ENCODE peak calls at places on chromosomes 7 and 10, in five cellular contexts. C, R, K, E and J are unnamed samples.

GRCh38 chr10:95273393-95274312 is 17.1 kb downstream of the PDLIM1 start:
- DNase-seq in E (no peak), K (peak), R (no peak), C (no peak), J (peak)

GRCh38 chr7:157474685-157475084 is 137.9 kb downstream of the DNAJB6 start:
- DNase-seq in R (peak), E (no peak), C (peak), K (peak), J (peak)

GRCh38 chr10:101529207-101529606 is 58.9 kb downstream of the POLL start:
- DNase-seq in C (no peak), R (no peak), K (no peak), E (no peak), J (no peak)

GRCh38 chr7:55567495-55568070 is 4.7 kb downstream of the VOPP1 start:
- DNase-seq in C (no peak), K (no peak), E (no peak), R (no peak), J (no peak)

GRCh38 chr10:104548090-104548489 is 93.0 kb upstream of the SORCS3 start:
- DNase-seq in K (no peak), E (no peak), C (no peak), R (peak), J (peak)

GRCh38 chr10:94983555-94983954 is 45.1 kb downstream of the CYP2C9 start:
- DNase-seq in C (no peak), K (no peak), E (no peak), R (no peak), J (no peak)

GRCh38 chr10:121832647-121833046 is 95.2 kb downstream of the ATE1 start:
- DNase-seq in K (no peak), R (no peak), E (no peak), C (no peak), J (no peak)

GRCh38 chr10:129332476-129332875 is 134.6 kb upstream of the MGMT start:
- DNase-seq in E (no peak), K (no peak), R (peak), C (peak), J (peak)

GRCh38 chr10:15787426-15787825 is 67.7 kb upstream of the ITGA8 start:
- DNase-seq in K (no peak), E (no peak), C (no peak), R (no peak), J (no peak)

GRCh38 chr10:111756541-111757061 is 427.0 kb downstream of the GPAM start:
- DNase-seq in R (no peak), K (peak), E (no peak), C (peak), J (peak)

GRCh38 chr10:132522521-132523411 is 14.8 kb upstream of the INPP5A start:
- DNase-seq in C (no peak), E (no peak), R (no peak), K (no peak), J (no peak)

GRCh38 chr7:45647967-45648670 is 74.0 kb downstream of the ADCY1 start:
- DNase-seq in C (no peak), R (no peak), K (no peak), E (no peak), J (peak)

GRCh38 chr10:22619111-22619510 is 95.3 kb downstream of the PIP4K2A start:
- DNase-seq in C (no peak), R (no peak), K (no peak), E (no peak), J (no peak)

GRCh38 chr10:2111936-2112335 is 374.6 kb upstream of the ADARB2 start:
- DNase-seq in K (peak), R (no peak), E (no peak), C (no peak), J (no peak)

GRCh38 chr7:158313931-158314330 is 273.7 kb downstream of the PTPRN2 start:
- DNase-seq in K (no peak), C (no peak), E (no peak), R (no peak), J (no peak)

GRCh38 chr7:98323597-98324322 is 42.3 kb downstream of the BRI3 start:
- DNase-seq in E (no peak), K (no peak), C (no peak), R (no peak), J (peak)

GRCh38 chr7:154482863-154483262 is 430.7 kb downstream of the DPP6 start:
- DNase-seq in E (no peak), K (no peak), C (no peak), R (no peak), J (no peak)

GRCh38 chr7:119197172-119197871 is 972.8 kb downstream of the ANKRD7 start:
- DNase-seq in R (no peak), K (no peak), C (no peak), E (no peak), J (no peak)

GRCh38 chr7:131105294-131105802 is 222.3 kb upstream of the MKLN1 start:
- DNase-seq in K (no peak), C (no peak), E (no peak), R (no peak), J (no peak)

GRCh38 chr10:79052311-79053080 is 16.3 kb upstream of the ZMIZ1 start:
- DNase-seq in C (no peak), K (peak), R (peak), E (no peak), J (no peak)

GRCh38 chr7:70434376-70434775 is 697.6 kb upstream of the GALNT17 start:
- DNase-seq in E (no peak), C (no peak), K (no peak), R (no peak), J (no peak)

GRCh38 chr10:123521556-123521955 is 144.6 kb upstream of the GPR26 start:
- DNase-seq in R (no peak), K (no peak), E (no peak), C (no peak), J (no peak)

GRCh38 chr7:73737491-73738219 is 947 bp downstream of the ABHD11 start:
- DNase-seq in R (no peak), E (no peak), K (no peak), C (no peak), J (no peak)

GRCh38 chr10:121158988-121159579 is 307.9 kb downstream of the WDR11 start:
- DNase-seq in R (no peak), E (no peak), C (peak), K (peak), J (no peak)

GRCh38 chr7:46215987-46216567 is 295.0 kb upstream of the IGFBP3 start:
- DNase-seq in C (no peak), R (no peak), K (peak), E (no peak), J (peak)

GRCh38 chr10:87850742-87851205 is 12.6 kb downstream of the KLLN start:
- DNase-seq in R (peak), C (no peak), E (no peak), K (peak), J (no peak)

GRCh38 chr7:111192614-111193053 is 101.7 kb downstream of the LRRN3 start:
- DNase-seq in E (no peak), R (no peak), C (no peak), K (peak), J (no peak)

GRCh38 chr7:104328308-104328969 is at the start of gene LHFPL3:
- DNase-seq in K (no peak), C (no peak), R (no peak), E (no peak), J (no peak)

GRCh38 chr10:61902448-61903183 is 1.1 kb downstream of the ARID5B start:
- DNase-seq in K (peak), E (no peak), C (peak), R (peak), J (no peak)

GRCh38 chr10:122855745-122856144 is 10.1 kb upstream of the CUZD1 start:
- DNase-seq in K (no peak), R (no peak), E (no peak), C (no peak), J (no peak)

GRCh38 chr7:30908681-30909080 is 3.0 kb upstream of the AQP1 start:
- DNase-seq in C (no peak), R (no peak), E (no peak), K (no peak), J (peak)

GRCh38 chr7:87739306-87739705 is 111.1 kb downstream of the RUNDC3B start:
- DNase-seq in K (no peak), E (no peak), C (no peak), R (no peak), J (no peak)

GRCh38 chr10:71232089-71232998 is 20.0 kb downstream of the UNC5B start:
- DNase-seq in E (no peak), K (no peak), C (no peak), R (no peak), J (no peak)

GRCh38 chr7:126940723-126941307 is 311.9 kb downstream of the GRM8 start:
- DNase-seq in C (no peak), K (no peak), E (no peak), R (no peak), J (no peak)

GRCh38 chr10:28558923-28559508 is 26.1 kb downstream of the WAC start:
- DNase-seq in K (no peak), E (no peak), C (no peak), R (no peak), J (no peak)

GRCh38 chr10:132554991-132555647 is 17.5 kb downstream of the INPP5A start:
- DNase-seq in R (peak), C (no peak), E (no peak), K (no peak), J (no peak)

GRCh38 chr7:80719261-80719660 is 80.8 kb downstream of the CD36 start:
- DNase-seq in C (no peak), R (no peak), E (no peak), K (no peak), J (no peak)

GRCh38 chr7:97004931-97005763 is at the start of gene DLX6:
- DNase-seq in K (peak), R (no peak), C (no peak), E (no peak), J (peak)

DNA sequence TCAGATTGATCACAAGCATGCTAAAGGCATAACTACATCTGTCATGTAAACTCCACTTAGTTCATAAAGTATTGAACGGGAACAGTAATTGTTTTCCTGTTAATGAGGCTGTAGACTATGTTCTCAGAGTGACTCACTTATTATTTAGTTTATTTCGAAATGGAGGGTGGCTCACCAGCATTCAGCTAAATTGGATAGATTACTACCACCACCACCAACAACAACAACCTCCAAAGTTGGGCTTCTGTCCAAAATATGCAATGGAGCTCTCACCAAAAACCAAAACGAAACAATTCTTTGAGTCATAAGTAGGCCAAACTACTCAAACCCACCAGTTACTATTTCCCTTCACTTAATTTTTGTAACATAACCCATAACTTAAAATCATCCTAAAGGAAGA is 127.9 kb upstream of the NRBF2 start:
- DNase-seq in C (no peak), R (no peak), K (no peak), E (peak), J (no peak)
- TF ChIP-seq SRF in C (no peak), R (no peak), K (no peak), E (no peak), J (no peak)

DNA sequence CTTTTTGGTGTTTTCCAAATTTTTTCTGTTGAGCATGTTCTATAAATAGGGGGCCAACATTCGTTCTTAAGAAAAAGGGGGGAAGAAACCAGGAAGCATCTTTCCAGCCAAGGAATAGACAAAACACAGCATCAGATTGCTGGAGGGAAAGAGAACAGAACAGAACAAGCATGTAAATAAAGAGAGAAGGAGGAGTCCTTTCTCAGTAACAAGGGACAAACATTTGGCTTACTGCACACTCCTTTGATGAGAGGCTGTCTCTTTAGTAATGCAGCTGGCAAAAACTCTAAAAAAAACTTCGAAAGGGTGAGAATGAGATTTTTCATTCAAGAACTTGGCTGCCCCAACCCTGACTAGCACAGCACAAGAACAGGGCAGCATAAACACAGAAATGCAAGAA is 39.0 kb upstream of the IL6 start:
- DNase-seq in C (no peak), R (no peak), E (no peak), K (no peak), J (no peak)
- TF ChIP-seq CTCF in C (no peak), R (no peak), E (no peak), K (no peak), J (no peak)

GRCh38 chr7:128110641-128111365 is 79.6 kb upstream of the LRRC4 start:
- DNase-seq in E (no peak), K (no peak), C (no peak), R (no peak), J (no peak)

GRCh38 chr7:128114806-128115205 is 83.6 kb upstream of the LRRC4 start:
- DNase-seq in C (no peak), K (no peak), R (no peak), E (no peak), J (no peak)

GRCh38 chr7:128113839-128114238 is 82.6 kb upstream of the LRRC4 start:
- DNase-seq in R (no peak), K (no peak), E (no peak), C (no peak), J (peak)

GRCh38 chr7:128112781-128113221 is 81.6 kb upstream of the LRRC4 start:
- DNase-seq in R (no peak), E (no peak), K (no peak), C (no peak), J (no peak)

GRCh38 chr7:128112018-128112780 is 81.0 kb upstream of the LRRC4 start:
- DNase-seq in K (no peak), R (no peak), E (no peak), C (no peak), J (no peak)
- TF ChIP-seq RAD21 in K (no peak), R (no peak), E (no peak), C (no peak), J (no peak)

DNA sequence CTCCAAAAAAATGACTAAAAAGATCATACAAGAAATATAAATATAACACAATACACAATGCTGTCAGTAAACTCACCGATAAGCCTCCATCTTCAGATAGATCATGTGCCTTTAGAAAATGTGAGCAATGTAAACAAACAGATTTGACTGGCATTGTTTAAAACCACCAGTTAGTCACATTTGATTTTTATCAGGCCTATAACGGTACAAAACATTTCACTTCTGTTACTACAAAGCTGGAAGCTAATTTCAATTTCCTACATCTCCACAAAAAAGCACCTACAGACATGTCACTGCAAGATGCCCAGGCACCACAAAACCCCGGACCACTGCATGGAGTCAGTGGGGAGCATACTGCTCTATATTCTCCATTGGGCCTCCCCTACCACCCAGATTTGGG is 18.9 kb downstream of the SGMS1 start:
- DNase-seq in E (no peak), R (no peak), K (no peak), C (no peak), J (no peak)
- TF ChIP-seq SRF in E (no peak), R (no peak), K (no peak), C (no peak), J (no peak)

DNA sequence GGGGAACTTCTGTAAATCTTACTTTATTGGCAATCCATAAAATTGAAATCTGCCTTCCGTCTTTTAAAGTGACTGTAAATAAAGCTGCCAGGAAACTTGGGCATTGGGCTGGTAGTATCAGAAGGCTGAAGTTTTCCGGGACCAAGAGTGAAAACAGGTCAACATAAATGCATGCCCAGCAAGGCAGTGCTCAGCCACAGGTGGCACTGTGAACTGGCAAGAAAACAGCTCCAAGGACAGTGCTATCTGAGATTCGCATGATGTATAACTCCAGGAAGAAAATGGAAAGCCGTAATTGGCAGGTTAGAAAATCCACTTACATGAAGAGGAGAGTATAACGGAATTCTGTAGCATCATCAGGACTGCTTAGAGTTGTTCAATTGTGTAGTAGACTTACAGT is 1.9 kb upstream of the INSYN2A start:
- DNase-seq in C (no peak), K (no peak), R (no peak), E (no peak), J (no peak)
- TF ChIP-seq CTCF in C (no peak), K (no peak), R (no peak), E (no peak), J (peak)

GRCh38 chr7:92769844-92770243 is 66.5 kb downstream of the CDK6 start:
- DNase-seq in C (no peak), E (no peak), K (no peak), R (no peak), J (no peak)

GRCh38 chr7:92766461-92767003 is 69.8 kb downstream of the CDK6 start:
- DNase-seq in C (no peak), K (peak), E (no peak), R (no peak), J (no peak)

GRCh38 chr7:92767427-92767826 is 68.9 kb downstream of the CDK6 start:
- DNase-seq in R (no peak), C (no peak), E (no peak), K (no peak), J (no peak)

GRCh38 chr7:92768501-92769360 is 67.6 kb downstream of the CDK6 start:
- DNase-seq in C (no peak), E (peak), K (no peak), R (no peak), J (no peak)

DNA sequence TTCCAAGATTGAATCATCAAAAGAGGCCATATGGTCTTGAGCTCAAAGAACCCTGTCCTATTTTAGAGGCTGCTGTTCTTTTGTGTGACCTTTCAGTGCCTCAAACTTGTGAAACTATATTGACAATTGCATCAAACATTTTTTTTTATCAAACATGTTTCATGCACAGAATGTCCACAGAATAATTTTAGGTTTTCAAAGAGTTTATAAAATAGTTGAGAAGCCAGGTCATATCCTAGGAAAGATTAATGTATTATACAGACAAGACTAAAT is 67.1 kb downstream of the CDK6 start:
- DNase-seq in R (no peak), C (no peak), K (no peak), E (no peak), J (no peak)
- TF ChIP-seq RAD21 in R (no peak), C (no peak), K (no peak), E (no peak), J (no peak)

DNA sequence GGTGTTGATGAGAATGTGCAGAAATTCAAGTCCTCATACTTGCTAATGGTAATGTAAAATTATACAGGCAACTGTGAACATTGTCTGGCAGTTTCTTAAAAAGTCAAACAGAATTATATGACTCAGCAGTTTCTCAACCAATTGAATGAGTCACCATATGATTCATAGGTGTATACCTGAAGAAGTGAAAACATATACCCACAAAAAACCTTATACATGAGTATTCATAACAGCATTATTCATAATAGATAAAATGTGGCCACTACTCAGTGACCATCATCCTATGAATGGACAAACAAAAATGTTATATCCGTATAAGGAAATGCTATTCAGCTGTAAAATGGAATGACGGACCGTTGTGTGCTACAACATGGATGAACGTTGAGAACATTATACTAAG is 253.5 kb downstream of the MALRD1 start:
- DNase-seq in E (no peak), C (no peak), R (no peak), K (no peak), J (no peak)
- TF ChIP-seq SRF in E (no peak), C (no peak), R (no peak), K (no peak), J (no peak)

DNA sequence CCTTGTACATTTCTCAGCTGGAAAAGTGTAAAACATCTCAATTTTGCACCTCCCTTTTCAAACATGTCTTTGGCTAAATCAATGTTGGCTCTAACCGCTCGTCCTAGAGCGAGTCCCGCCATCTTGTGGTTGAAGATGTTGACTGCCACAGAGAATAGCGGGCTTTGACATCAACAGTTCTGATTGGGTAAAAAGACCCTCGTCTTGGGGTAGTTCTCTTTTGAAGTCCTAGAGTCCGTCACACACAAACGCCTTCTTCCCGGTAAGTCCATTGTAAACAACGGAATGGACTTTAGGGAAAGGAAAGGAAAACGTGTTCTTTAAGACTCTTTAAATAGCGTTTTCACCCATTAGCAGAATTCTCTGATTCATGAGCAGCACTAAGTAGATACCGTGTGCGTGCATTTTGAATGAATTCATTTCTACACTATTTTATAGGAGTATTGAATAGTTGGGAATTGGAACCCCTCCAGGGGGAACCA is 454 bp upstream of the RPP30 start:
- DNase-seq in K (peak), C (no peak), R (peak), E (peak), J (peak)
- TF ChIP-seq CTCF in K (peak), C (no peak), R (peak), E (peak), J (peak)